ENCODE peak calls at places on chromosomes 16 and 17, in six cellular contexts. One of them, this sample, is unnamed.

GRCh38 chr17:18014006-18014405 is 25.0 kb downstream of the ATPAF2 start:
- DNase-seq in activated T-cell treated with anti-CD3 and anti-CD28 coated beads for 24 hours: no peak
- DNase-seq in GM12892: no peak
- DNase-seq in D341Med: no peak
- DNase-seq in CD4-positive, alpha-beta T cell: no peak
- DNase-seq in iPS-NIHi11: no peak
- DNase-seq in this sample: no peak

GRCh38 chr17:64007838-64008282 is 9.7 kb downstream of the PRR29 start:
- DNase-seq in GM12892: no peak
- DNase-seq in CD4-positive, alpha-beta T cell: no peak
- DNase-seq in D341Med: no peak
- DNase-seq in activated T-cell treated with anti-CD3 and anti-CD28 coated beads for 24 hours: no peak
- DNase-seq in iPS-NIHi11: no peak
- DNase-seq in this sample: no peak

GRCh38 chr17:77164483-77165030 is 23.8 kb downstream of the SEC14L1 start:
- DNase-seq in iPS-NIHi11: no peak
- DNase-seq in activated T-cell treated with anti-CD3 and anti-CD28 coated beads for 24 hours: no peak
- DNase-seq in CD4-positive, alpha-beta T cell: no peak
- DNase-seq in GM12892: no peak
- DNase-seq in D341Med: no peak
- DNase-seq in this sample: no peak

GRCh38 chr17:41544497-41544896 is 16.4 kb upstream of the KRT19 start:
- DNase-seq in D341Med: no peak
- DNase-seq in activated T-cell treated with anti-CD3 and anti-CD28 coated beads for 24 hours: no peak
- DNase-seq in CD4-positive, alpha-beta T cell: no peak
- DNase-seq in GM12892: no peak
- DNase-seq in iPS-NIHi11: no peak
- DNase-seq in this sample: no peak

GRCh38 chr16:69741951-69742904 is 12.5 kb downstream of the NOB1 start:
- DNase-seq in D341Med: no peak
- DNase-seq in GM12892: no peak
- DNase-seq in iPS-NIHi11: no peak
- DNase-seq in CD4-positive, alpha-beta T cell: no peak
- DNase-seq in activated T-cell treated with anti-CD3 and anti-CD28 coated beads for 24 hours: no peak
- DNase-seq in this sample: no peak

GRCh38 chr17:59828478-59828760 is 64.3 kb downstream of the TUBD1 start:
- DNase-seq in iPS-NIHi11: no peak
- DNase-seq in GM12892: no peak
- DNase-seq in D341Med: no peak
- DNase-seq in CD4-positive, alpha-beta T cell: no peak
- DNase-seq in activated T-cell treated with anti-CD3 and anti-CD28 coated beads for 24 hours: no peak
- DNase-seq in this sample: no peak

GRCh38 chr16:23384878-23385277 is 68.1 kb downstream of the COG7 start:
- DNase-seq in GM12892: no peak
- DNase-seq in iPS-NIHi11: no peak
- DNase-seq in activated T-cell treated with anti-CD3 and anti-CD28 coated beads for 24 hours: no peak
- DNase-seq in CD4-positive, alpha-beta T cell: no peak
- DNase-seq in D341Med: no peak
- DNase-seq in this sample: no peak

GRCh38 chr17:73787036-73787720 is 142.9 kb upstream of the SDK2 start:
- DNase-seq in GM12892: no peak
- DNase-seq in activated T-cell treated with anti-CD3 and anti-CD28 coated beads for 24 hours: no peak
- DNase-seq in CD4-positive, alpha-beta T cell: no peak
- DNase-seq in D341Med: no peak
- DNase-seq in iPS-NIHi11: no peak
- DNase-seq in this sample: no peak

GRCh38 chr16:3745751-3746355 is 28.5 kb upstream of the TRAP1 start:
- DNase-seq in activated T-cell treated with anti-CD3 and anti-CD28 coated beads for 24 hours: no peak
- DNase-seq in CD4-positive, alpha-beta T cell: no peak
- DNase-seq in D341Med: no peak
- DNase-seq in GM12892: no peak
- DNase-seq in iPS-NIHi11: no peak
- DNase-seq in this sample: no peak

GRCh38 chr17:55747209-55747608 is 3.6 kb upstream of the PCTP start:
- DNase-seq in GM12892: no peak
- DNase-seq in activated T-cell treated with anti-CD3 and anti-CD28 coated beads for 24 hours: no peak
- DNase-seq in iPS-NIHi11: no peak
- DNase-seq in D341Med: no peak
- DNase-seq in CD4-positive, alpha-beta T cell: no peak
- DNase-seq in this sample: no peak

GRCh38 chr17:20009302-20010098 is at the start of gene SPECC1:
- DNase-seq in GM12892: peak; percentile 78
- DNase-seq in activated T-cell treated with anti-CD3 and anti-CD28 coated beads for 24 hours: peak; percentile 82
- DNase-seq in D341Med: peak; percentile 45
- DNase-seq in iPS-NIHi11: peak; percentile 94
- DNase-seq in CD4-positive, alpha-beta T cell: peak; percentile 78
- DNase-seq in this sample: peak; percentile 83

GRCh38 chr16:20611975-20612471 is 35.9 kb upstream of the ACSM2B start:
- DNase-seq in CD4-positive, alpha-beta T cell: no peak
- DNase-seq in iPS-NIHi11: no peak
- DNase-seq in D341Med: no peak
- DNase-seq in GM12892: no peak
- DNase-seq in activated T-cell treated with anti-CD3 and anti-CD28 coated beads for 24 hours: no peak
- DNase-seq in this sample: no peak

GRCh38 chr16:8677481-8677880 is 3.1 kb downstream of the ABAT start:
- DNase-seq in D341Med: no peak
- DNase-seq in activated T-cell treated with anti-CD3 and anti-CD28 coated beads for 24 hours: no peak
- DNase-seq in iPS-NIHi11: no peak
- DNase-seq in CD4-positive, alpha-beta T cell: no peak
- DNase-seq in GM12892: no peak
- DNase-seq in this sample: no peak

GRCh38 chr16:20866161-20866772 is 33.9 kb downstream of the DCUN1D3 start:
- DNase-seq in GM12892: no peak
- DNase-seq in iPS-NIHi11: peak; percentile 28
- DNase-seq in D341Med: peak; percentile 90
- DNase-seq in CD4-positive, alpha-beta T cell: no peak
- DNase-seq in activated T-cell treated with anti-CD3 and anti-CD28 coated beads for 24 hours: no peak
- DNase-seq in this sample: no peak

GRCh38 chr16:19884611-19885455 is at the start of gene GPRC5B:
- DNase-seq in iPS-NIHi11: peak; percentile 81
- DNase-seq in CD4-positive, alpha-beta T cell: peak; percentile 23
- DNase-seq in D341Med: peak; percentile 89
- DNase-seq in GM12892: peak; percentile 33
- DNase-seq in activated T-cell treated with anti-CD3 and anti-CD28 coated beads for 24 hours: no peak
- DNase-seq in this sample: peak; percentile 55

GRCh38 chr16:71693168-71693567 is 31.3 kb downstream of the PHLPP2 start:
- DNase-seq in GM12892: no peak
- DNase-seq in D341Med: no peak
- DNase-seq in iPS-NIHi11: no peak
- DNase-seq in activated T-cell treated with anti-CD3 and anti-CD28 coated beads for 24 hours: no peak
- DNase-seq in CD4-positive, alpha-beta T cell: no peak
- DNase-seq in this sample: peak; percentile 10

GRCh38 chr17:72613411-72614292 is 478.8 kb downstream of the SLC39A11 start:
- DNase-seq in activated T-cell treated with anti-CD3 and anti-CD28 coated beads for 24 hours: no peak
- DNase-seq in CD4-positive, alpha-beta T cell: no peak
- DNase-seq in D341Med: no peak
- DNase-seq in iPS-NIHi11: no peak
- DNase-seq in GM12892: no peak
- DNase-seq in this sample: no peak

GRCh38 chr17:78176548-78177025 is 8.2 kb downstream of the SYNGR2 start:
- DNase-seq in D341Med: peak; percentile 95
- DNase-seq in activated T-cell treated with anti-CD3 and anti-CD28 coated beads for 24 hours: peak; percentile 70
- DNase-seq in GM12892: peak; percentile 71
- DNase-seq in iPS-NIHi11: peak; percentile 83
- DNase-seq in CD4-positive, alpha-beta T cell: peak; percentile 70
- DNase-seq in this sample: peak; percentile 69